ENCODE peak calls at places on chromosomes 3 and 15, in nine cellular contexts. One of them, this sample, is unnamed.

GRCh38 chr3:196624907-196625306 is 14.6 kb upstream of the NRROS start:
- DNase-seq in BJ: no peak
- DNase-seq in psoas muscle: peak; percentile 35
- DNase-seq in endothelial cell: no peak
- DNase-seq in left lung: no peak
- DNase-seq in Panc1: no peak
- DNase-seq in cardiac muscle cell: no peak
- DNase-seq in dorsolateral prefrontal cortex: peak; percentile 41
- DNase-seq in breast epithelium: no peak
- DNase-seq in this sample: no peak

GRCh38 chr3:129453732-129454131 is 13.7 kb downstream of the IFT122 start:
- DNase-seq in dorsolateral prefrontal cortex: no peak
- DNase-seq in Panc1: no peak
- DNase-seq in breast epithelium: no peak
- DNase-seq in psoas muscle: no peak
- DNase-seq in left lung: no peak
- DNase-seq in endothelial cell: no peak
- DNase-seq in cardiac muscle cell: no peak
- DNase-seq in BJ: no peak
- DNase-seq in this sample: no peak

GRCh38 chr15:67331676-67332075 is 77.1 kb downstream of the IQCH start:
- DNase-seq in dorsolateral prefrontal cortex: no peak
- DNase-seq in cardiac muscle cell: peak; percentile 13
- DNase-seq in left lung: no peak
- DNase-seq in breast epithelium: no peak
- DNase-seq in BJ: no peak
- DNase-seq in Panc1: no peak
- DNase-seq in endothelial cell: no peak
- DNase-seq in psoas muscle: no peak
- DNase-seq in this sample: no peak

GRCh38 chr15:63544253-63545026 is 40.0 kb downstream of the USP3 start:
- DNase-seq in psoas muscle: no peak
- DNase-seq in cardiac muscle cell: no peak
- DNase-seq in dorsolateral prefrontal cortex: no peak
- DNase-seq in breast epithelium: no peak
- DNase-seq in BJ: no peak
- DNase-seq in left lung: no peak
- DNase-seq in endothelial cell: no peak
- DNase-seq in Panc1: no peak
- DNase-seq in this sample: no peak

GRCh38 chr3:172033392-172033791 is 6.0 kb upstream of the FNDC3B start:
- DNase-seq in cardiac muscle cell: no peak
- DNase-seq in dorsolateral prefrontal cortex: no peak
- DNase-seq in breast epithelium: no peak
- DNase-seq in BJ: no peak
- DNase-seq in psoas muscle: no peak
- DNase-seq in left lung: no peak
- DNase-seq in Panc1: no peak
- DNase-seq in endothelial cell: no peak
- DNase-seq in this sample: no peak

GRCh38 chr15:31364301-31365031 is 37.8 kb downstream of the KLF13 start:
- DNase-seq in breast epithelium: no peak
- DNase-seq in cardiac muscle cell: peak; percentile 49
- DNase-seq in dorsolateral prefrontal cortex: no peak
- DNase-seq in endothelial cell: no peak
- DNase-seq in psoas muscle: no peak
- DNase-seq in Panc1: no peak
- DNase-seq in left lung: no peak
- DNase-seq in BJ: no peak
- DNase-seq in this sample: peak; percentile 80

GRCh38 chr3:143291826-143292447 is 172.4 kb downstream of the CHST2 start:
- DNase-seq in breast epithelium: no peak
- DNase-seq in left lung: no peak
- DNase-seq in dorsolateral prefrontal cortex: no peak
- DNase-seq in endothelial cell: no peak
- DNase-seq in Panc1: no peak
- DNase-seq in psoas muscle: no peak
- DNase-seq in BJ: no peak
- DNase-seq in cardiac muscle cell: no peak
- DNase-seq in this sample: no peak

GRCh38 chr3:111848246-111848645 is 10.8 kb upstream of the PHLDB2 start:
- DNase-seq in endothelial cell: no peak
- DNase-seq in cardiac muscle cell: no peak
- DNase-seq in breast epithelium: no peak
- DNase-seq in BJ: no peak
- DNase-seq in psoas muscle: no peak
- DNase-seq in left lung: no peak
- DNase-seq in Panc1: no peak
- DNase-seq in dorsolateral prefrontal cortex: no peak
- DNase-seq in this sample: no peak

GRCh38 chr3:109275702-109276293 is 40.5 kb downstream of the DPPA2 start:
- DNase-seq in psoas muscle: no peak
- DNase-seq in left lung: no peak
- DNase-seq in cardiac muscle cell: peak; percentile 74
- DNase-seq in dorsolateral prefrontal cortex: peak; percentile 50
- DNase-seq in Panc1: peak; percentile 5
- DNase-seq in endothelial cell: peak; percentile 65
- DNase-seq in BJ: no peak
- DNase-seq in breast epithelium: peak; percentile 28
- DNase-seq in this sample: peak; percentile 30

GRCh38 chr3:19216669-19217337 is 68.5 kb downstream of the KCNH8 start:
- DNase-seq in psoas muscle: peak; percentile 23
- DNase-seq in Panc1: no peak
- DNase-seq in BJ: no peak
- DNase-seq in left lung: peak; percentile 46
- DNase-seq in cardiac muscle cell: no peak
- DNase-seq in endothelial cell: no peak
- DNase-seq in breast epithelium: peak; percentile 20
- DNase-seq in dorsolateral prefrontal cortex: no peak
- DNase-seq in this sample: peak; percentile 44

GRCh38 chr15:40333922-40334492 is 6.7 kb downstream of the CCDC9B start:
- DNase-seq in BJ: no peak
- DNase-seq in dorsolateral prefrontal cortex: no peak
- DNase-seq in breast epithelium: peak; percentile 60
- DNase-seq in left lung: peak; percentile 87
- DNase-seq in psoas muscle: peak; percentile 63
- DNase-seq in Panc1: no peak
- DNase-seq in endothelial cell: peak; percentile 48
- DNase-seq in cardiac muscle cell: no peak
- DNase-seq in this sample: peak; percentile 47

GRCh38 chr3:65098400-65098799 is 410.6 kb upstream of the ADAMTS9 start:
- DNase-seq in Panc1: no peak
- DNase-seq in endothelial cell: no peak
- DNase-seq in cardiac muscle cell: no peak
- DNase-seq in breast epithelium: no peak
- DNase-seq in psoas muscle: no peak
- DNase-seq in BJ: no peak
- DNase-seq in dorsolateral prefrontal cortex: no peak
- DNase-seq in left lung: no peak
- DNase-seq in this sample: no peak

GRCh38 chr3:126345641-126346460 is 11.4 kb downstream of the KLF15 start:
- DNase-seq in left lung: peak; percentile 56
- DNase-seq in cardiac muscle cell: no peak
- DNase-seq in breast epithelium: no peak
- DNase-seq in dorsolateral prefrontal cortex: peak; percentile 19
- DNase-seq in BJ: no peak
- DNase-seq in Panc1: no peak
- DNase-seq in endothelial cell: peak; percentile 2
- DNase-seq in psoas muscle: no peak
- DNase-seq in this sample: no peak

DNA sequence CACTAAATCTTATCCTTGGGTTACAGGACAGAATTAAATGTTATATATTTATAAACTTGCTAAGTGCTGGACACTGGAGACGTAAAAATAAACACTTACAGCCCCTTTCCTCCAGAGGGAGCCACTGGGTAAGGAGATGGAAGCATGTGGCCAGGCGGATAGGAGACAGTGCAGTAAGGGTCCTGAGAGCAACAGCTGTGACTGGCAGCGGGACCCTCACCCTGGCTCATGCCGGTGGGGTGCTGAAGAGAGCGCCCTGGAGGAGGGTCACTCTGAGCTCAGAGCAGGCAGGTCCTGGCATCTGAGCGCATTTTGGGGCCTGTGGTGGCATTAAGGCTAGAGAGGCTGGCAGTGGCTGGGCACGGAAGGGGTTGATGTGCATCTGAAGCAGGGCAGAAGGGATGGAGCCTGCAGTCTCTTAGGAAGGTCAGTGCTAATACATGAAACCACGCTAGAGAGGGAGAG is 16.0 kb downstream of the SEC61A1 start:
- DNase-seq in Panc1: no peak
- DNase-seq in psoas muscle: no peak
- DNase-seq in cardiac muscle cell: peak; percentile 58
- DNase-seq in BJ: no peak
- DNase-seq in dorsolateral prefrontal cortex: no peak
- DNase-seq in breast epithelium: no peak
- DNase-seq in left lung: no peak
- DNase-seq in endothelial cell: peak; percentile 67
- DNase-seq in this sample: peak; percentile 69
- TF ChIP-seq CTCF in Panc1: peak; percentile 89
- TF ChIP-seq CTCF in psoas muscle: peak; percentile 43
- TF ChIP-seq CTCF in cardiac muscle cell: peak; percentile 67
- TF ChIP-seq CTCF in BJ: peak; percentile 70
- TF ChIP-seq CTCF in dorsolateral prefrontal cortex: peak; percentile 42
- TF ChIP-seq CTCF in breast epithelium: peak; percentile 22
- TF ChIP-seq CTCF in left lung: peak; percentile 29
- TF ChIP-seq CTCF in endothelial cell: peak; percentile 72
- TF ChIP-seq CTCF in this sample: peak; percentile 85

GRCh38 chr3:152511904-152512303 is 243.2 kb downstream of the MBNL1 start:
- DNase-seq in endothelial cell: no peak
- DNase-seq in cardiac muscle cell: no peak
- DNase-seq in breast epithelium: no peak
- DNase-seq in dorsolateral prefrontal cortex: no peak
- DNase-seq in left lung: no peak
- DNase-seq in Panc1: no peak
- DNase-seq in BJ: no peak
- DNase-seq in psoas muscle: no peak
- DNase-seq in this sample: no peak

GRCh38 chr3:152513301-152513960 is 244.7 kb downstream of the MBNL1 start:
- DNase-seq in dorsolateral prefrontal cortex: no peak
- DNase-seq in breast epithelium: no peak
- DNase-seq in psoas muscle: no peak
- DNase-seq in cardiac muscle cell: no peak
- DNase-seq in left lung: no peak
- DNase-seq in BJ: no peak
- DNase-seq in endothelial cell: no peak
- DNase-seq in Panc1: no peak
- DNase-seq in this sample: no peak

GRCh38 chr3:152505926-152506325 is 237.2 kb downstream of the MBNL1 start:
- DNase-seq in left lung: no peak
- DNase-seq in psoas muscle: no peak
- DNase-seq in Panc1: no peak
- DNase-seq in BJ: no peak
- DNase-seq in endothelial cell: no peak
- DNase-seq in dorsolateral prefrontal cortex: no peak
- DNase-seq in breast epithelium: no peak
- DNase-seq in cardiac muscle cell: no peak
- DNase-seq in this sample: no peak

DNA sequence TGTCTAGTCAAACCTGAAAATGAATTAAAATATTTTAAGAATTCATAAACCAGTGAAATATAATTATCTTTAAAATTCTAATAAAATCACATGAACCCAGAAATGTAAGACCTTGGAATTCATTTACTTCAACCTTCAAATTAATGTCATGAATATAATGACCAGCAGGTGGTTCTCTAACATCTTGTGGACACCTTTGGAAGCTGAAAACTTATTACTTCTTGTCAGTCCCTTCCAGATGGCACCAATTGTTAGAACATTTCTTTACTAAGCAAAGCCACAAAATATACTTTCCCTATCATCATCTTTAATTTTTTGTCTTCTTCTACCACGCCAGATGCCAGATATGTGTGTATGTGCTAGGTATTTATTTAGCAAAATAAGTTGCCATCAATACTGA is 240.0 kb downstream of the MBNL1 start:
- DNase-seq in psoas muscle: no peak
- DNase-seq in dorsolateral prefrontal cortex: no peak
- DNase-seq in BJ: no peak
- DNase-seq in endothelial cell: no peak
- DNase-seq in cardiac muscle cell: peak; percentile 19
- DNase-seq in left lung: no peak
- DNase-seq in Panc1: no peak
- DNase-seq in breast epithelium: no peak
- DNase-seq in this sample: no peak
- TF ChIP-seq CTCF in psoas muscle: peak; percentile 42
- TF ChIP-seq CTCF in dorsolateral prefrontal cortex: peak; percentile 18
- TF ChIP-seq CTCF in BJ: no peak
- TF ChIP-seq CTCF in endothelial cell: peak; percentile 72
- TF ChIP-seq CTCF in cardiac muscle cell: no peak
- TF ChIP-seq CTCF in left lung: no peak
- TF ChIP-seq CTCF in Panc1: peak; percentile 34
- TF ChIP-seq CTCF in breast epithelium: peak; percentile 31
- TF ChIP-seq CTCF in this sample: peak; percentile 34

GRCh38 chr3:142226474-142226873 is 1.1 kb upstream of the GK5 start:
- DNase-seq in endothelial cell: no peak
- DNase-seq in cardiac muscle cell: no peak
- DNase-seq in BJ: no peak
- DNase-seq in psoas muscle: no peak
- DNase-seq in dorsolateral prefrontal cortex: no peak
- DNase-seq in breast epithelium: no peak
- DNase-seq in left lung: no peak
- DNase-seq in Panc1: no peak
- DNase-seq in this sample: no peak
- TF ChIP-seq CTCF in endothelial cell: no peak
- TF ChIP-seq CTCF in cardiac muscle cell: peak; percentile 39
- TF ChIP-seq CTCF in BJ: no peak
- TF ChIP-seq CTCF in psoas muscle: no peak
- TF ChIP-seq CTCF in dorsolateral prefrontal cortex: no peak
- TF ChIP-seq CTCF in breast epithelium: no peak
- TF ChIP-seq CTCF in left lung: no peak
- TF ChIP-seq CTCF in Panc1: peak; percentile 55
- TF ChIP-seq CTCF in this sample: no peak

GRCh38 chr3:13931172-13931571 is 51.3 kb upstream of the WNT7A start:
- DNase-seq in left lung: no peak
- DNase-seq in BJ: no peak
- DNase-seq in endothelial cell: no peak
- DNase-seq in breast epithelium: no peak
- DNase-seq in Panc1: no peak
- DNase-seq in psoas muscle: no peak
- DNase-seq in dorsolateral prefrontal cortex: no peak
- DNase-seq in cardiac muscle cell: no peak
- DNase-seq in this sample: no peak

GRCh38 chr3:13932578-13933295 is 52.9 kb upstream of the WNT7A start:
- DNase-seq in dorsolateral prefrontal cortex: no peak
- DNase-seq in left lung: no peak
- DNase-seq in psoas muscle: no peak
- DNase-seq in endothelial cell: no peak
- DNase-seq in cardiac muscle cell: no peak
- DNase-seq in breast epithelium: no peak
- DNase-seq in BJ: no peak
- DNase-seq in Panc1: no peak
- DNase-seq in this sample: no peak

DNA sequence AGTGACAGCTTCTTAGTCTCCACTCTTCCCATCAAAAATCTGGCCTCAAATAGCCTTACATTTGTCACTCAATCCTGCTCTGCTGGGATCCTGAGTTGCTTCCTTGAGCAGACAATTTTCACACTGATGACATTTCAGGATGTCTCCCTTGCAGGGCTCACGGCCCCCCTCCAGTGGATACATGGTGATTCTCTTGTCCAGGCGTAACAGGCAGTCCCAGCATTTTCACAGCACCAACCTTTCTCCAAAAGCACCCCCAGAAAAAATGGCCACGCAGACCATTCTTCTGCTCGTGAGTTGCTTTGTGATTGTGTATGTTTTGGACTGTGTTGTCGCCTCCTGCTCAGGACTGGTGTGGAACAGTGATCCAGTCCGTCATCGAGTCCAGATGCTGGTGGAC is 47.4 kb upstream of the WNT7A start:
- DNase-seq in BJ: no peak
- DNase-seq in psoas muscle: no peak
- DNase-seq in Panc1: no peak
- DNase-seq in breast epithelium: no peak
- DNase-seq in cardiac muscle cell: no peak
- DNase-seq in left lung: no peak
- DNase-seq in endothelial cell: no peak
- DNase-seq in dorsolateral prefrontal cortex: no peak
- DNase-seq in this sample: no peak
- TF ChIP-seq CTCF in BJ: peak; percentile 25
- TF ChIP-seq CTCF in psoas muscle: no peak
- TF ChIP-seq CTCF in Panc1: peak; percentile 57
- TF ChIP-seq CTCF in breast epithelium: no peak
- TF ChIP-seq CTCF in cardiac muscle cell: no peak
- TF ChIP-seq CTCF in left lung: no peak
- TF ChIP-seq CTCF in endothelial cell: no peak
- TF ChIP-seq CTCF in dorsolateral prefrontal cortex: no peak
- TF ChIP-seq CTCF in this sample: peak; percentile 21

This sample was measured in BE2C.